ENCODE peak calls at places on chromosomes 2 and 18, in eight cellular contexts. H, V, P, I, Y, F, L and W are unnamed samples.

GRCh38 chr2:30147715-30148611 is 1.2 kb downstream of the YPEL5 start:
- DNase-seq in H (no peak), V (no peak), P (peak; percentile 83), I (peak; percentile 88), Y (peak; percentile 85), F (no peak), L (peak; percentile 61), W (peak; percentile 84)

GRCh38 chr18:45993441-45993840 is 26.3 kb upstream of the EPG5 start:
- DNase-seq in H (peak; percentile 86), V (no peak), P (no peak), I (peak; percentile 85), Y (no peak), F (no peak), L (no peak), W (no peak)

GRCh38 chr2:55408098-55408882 is 11.4 kb downstream of the CCDC88A start:
- DNase-seq in H (peak; percentile 63), V (no peak), P (no peak), I (peak; percentile 68), Y (no peak), F (no peak), L (no peak), W (no peak)

GRCh38 chr18:58205087-58205779 is 161.2 kb downstream of the NEDD4L start:
- DNase-seq in H (peak; percentile 87), V (no peak), P (peak; percentile 35), I (peak; percentile 87), Y (peak; percentile 63), F (no peak), L (no peak), W (no peak)

GRCh38 chr2:237669628-237670351 is 42.4 kb downstream of the LRRFIP1 start:
- DNase-seq in H (peak; percentile 97), V (no peak), P (peak; percentile 50), I (peak; percentile 99), Y (peak; percentile 69), F (peak; percentile 68), L (no peak), W (no peak)

GRCh38 chr2:123971564-123972318 is 53.3 kb upstream of the CNTNAP5 start:
- DNase-seq in H (no peak), V (no peak), P (no peak), I (no peak), Y (no peak), F (no peak), L (no peak), W (no peak)

GRCh38 chr2:15840969-15841368 is 99.4 kb upstream of the MYCN start:
- DNase-seq in H (no peak), V (no peak), P (no peak), I (no peak), Y (no peak), F (no peak), L (no peak), W (no peak)

GRCh38 chr2:1486670-1487069 is 73.4 kb downstream of the TPO start:
- DNase-seq in H (no peak), V (no peak), P (no peak), I (no peak), Y (no peak), F (no peak), L (no peak), W (no peak)

GRCh38 chr2:37231251-37232130 is at the start of the genes CEBPZ and NDUFAF7:
- DNase-seq in H (peak; percentile 92), V (peak; percentile 80), P (peak; percentile 95), I (peak; percentile 98), Y (peak; percentile 90), F (peak; percentile 59), L (peak; percentile 73), W (peak; percentile 86)

GRCh38 chr2:132589060-132589765 is 80.8 kb downstream of the LYPD1 start:
- DNase-seq in H (no peak), V (no peak), P (no peak), I (no peak), Y (no peak), F (no peak), L (no peak), W (no peak)

GRCh38 chr2:158893057-158893456 is 75.4 kb upstream of the TANC1 start:
- DNase-seq in H (peak; percentile 65), V (no peak), P (no peak), I (peak; percentile 76), Y (peak; percentile 44), F (no peak), L (no peak), W (no peak)

GRCh38 chr2:203404996-203405395 is 76.8 kb downstream of the ABI2 start:
- DNase-seq in H (peak; percentile 74), V (peak; percentile 53), P (no peak), I (peak; percentile 75), Y (no peak), F (no peak), L (no peak), W (no peak)

GRCh38 chr18:52277785-52278184 is 62.2 kb upstream of the DCC start:
- DNase-seq in H (no peak), V (no peak), P (no peak), I (no peak), Y (no peak), F (no peak), L (no peak), W (no peak)

GRCh38 chr2:30301551-30301950 is 70.2 kb downstream of the LBH start:
- DNase-seq in H (no peak), V (no peak), P (no peak), I (peak; percentile 51), Y (no peak), F (no peak), L (no peak), W (no peak)

DNA sequence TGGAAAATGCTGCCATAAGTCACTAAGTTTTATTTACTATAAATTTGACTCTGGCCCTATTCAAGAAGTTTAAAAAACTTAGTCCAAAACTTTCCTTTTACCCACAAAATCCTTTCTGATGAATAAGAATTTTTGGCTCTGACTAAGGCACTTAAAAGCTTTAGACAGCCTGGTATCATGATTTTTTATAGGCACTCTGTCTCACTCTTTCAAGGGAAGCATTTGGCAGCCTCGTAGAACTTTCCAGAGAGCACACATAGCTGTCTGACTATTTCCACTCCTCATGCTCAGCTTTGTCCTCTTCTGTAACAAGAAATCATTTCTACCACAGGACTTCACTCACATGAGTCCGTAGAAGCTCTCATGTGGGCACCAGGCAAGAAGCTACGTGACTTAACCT is 32.3 kb upstream of the XDH start:
- DNase-seq in H (peak; percentile 75), V (no peak), P (no peak), I (peak; percentile 94), Y (no peak), F (no peak), L (no peak), W (no peak)
- H3K4me1 ChIP-seq in H (no peaks in the 10 kb centered on the region), V (no peaks in the 10 kb centered on the region), P (no peaks in the 10 kb centered on the region), I (peaks cover 27% of the 10 kb centered on the region), Y (no peaks in the 10 kb centered on the region), F (no peaks in the 10 kb centered on the region), L (no peaks in the 10 kb centered on the region), W (no peaks in the 10 kb centered on the region)

GRCh38 chr2:118251427-118251826 is 163.2 kb downstream of the INSIG2 start:
- DNase-seq in H (peak; percentile 14), V (no peak), P (no peak), I (peak; percentile 79), Y (no peak), F (no peak), L (no peak), W (no peak)
- H3K27ac ChIP-seq in H (no peak overlapping the region), V (no peak overlapping the region), P (no peak overlapping the region), I (peak overlapping the region; percentile 92), Y (no peak overlapping the region), F (no peak overlapping the region), L (no peak overlapping the region), W (no peak overlapping the region)

GRCh38 chr18:13435596-13436333 is 217.2 kb downstream of the LDLRAD4 start:
- DNase-seq in H (peak; percentile 87), V (no peak), P (peak; percentile 85), I (peak; percentile 87), Y (no peak), F (no peak), L (no peak), W (peak; percentile 15)
- H3K4me1 ChIP-seq in H (peaks cover 26% of the 10 kb centered on the region), V (no peaks in the 10 kb centered on the region), P (peaks cover 45% of the 10 kb centered on the region), I (peaks cover 15% of the 10 kb centered on the region), Y (no peaks in the 10 kb centered on the region), F (no peaks in the 10 kb centered on the region), L (peaks cover 39% of the 10 kb centered on the region), W (peaks cover 50% of the 10 kb centered on the region)

DNA sequence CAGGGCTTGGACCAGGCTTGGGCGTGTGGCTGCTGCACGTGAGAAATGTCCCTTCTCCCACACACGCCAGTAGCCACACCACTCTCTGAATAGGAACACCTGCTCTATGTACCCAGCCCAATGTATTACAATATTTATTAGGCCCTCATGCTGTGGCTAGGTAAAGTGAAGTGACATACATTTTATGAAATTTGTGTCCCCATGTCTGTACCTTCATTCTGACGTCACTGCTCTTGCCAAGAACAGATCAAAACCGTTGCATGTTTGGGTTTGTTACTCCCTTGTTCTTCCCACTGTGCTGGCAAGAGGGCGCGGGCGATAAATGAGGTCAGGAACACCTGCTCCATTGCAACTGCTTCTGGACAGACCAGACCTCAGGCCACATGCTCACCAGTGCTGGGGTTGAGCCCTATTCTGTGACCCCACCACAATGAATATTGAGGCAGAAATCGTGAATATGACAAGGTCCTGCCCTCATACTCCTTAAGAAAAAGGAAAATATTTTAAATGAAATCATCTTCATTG is 436.4 kb upstream of the SALL3 start:
- DNase-seq in H (no peak), V (no peak), P (no peak), I (no peak), Y (no peak), F (no peak), L (no peak), W (no peak)
- H3K27ac ChIP-seq in H (no peak overlapping the region), V (no peak overlapping the region), P (no peak overlapping the region), I (no peak overlapping the region), Y (no peak overlapping the region), F (no peak overlapping the region), L (no peak overlapping the region), W (no peak overlapping the region)

GRCh38 chr18:12599543-12599942 is 58.4 kb downstream of the SPIRE1 start:
- DNase-seq in H (no peak), V (peak; percentile 48), P (no peak), I (peak; percentile 13), Y (no peak), F (no peak), L (no peak), W (no peak)

GRCh38 chr18:12598181-12598921 is 59.6 kb downstream of the SPIRE1 start:
- DNase-seq in H (peak; percentile 43), V (no peak), P (no peak), I (peak; percentile 76), Y (no peak), F (no peak), L (no peak), W (no peak)

GRCh38 chr18:12597775-12598174 is 60.1 kb downstream of the SPIRE1 start:
- DNase-seq in H (peak; percentile 89), V (peak; percentile 47), P (peak; percentile 30), I (peak; percentile 95), Y (no peak), F (no peak), L (no peak), W (no peak)

GRCh38 chr18:12595571-12596255 is 62.2 kb downstream of the SPIRE1 start:
- DNase-seq in H (no peak), V (no peak), P (no peak), I (no peak), Y (no peak), F (no peak), L (no peak), W (no peak)

DNA sequence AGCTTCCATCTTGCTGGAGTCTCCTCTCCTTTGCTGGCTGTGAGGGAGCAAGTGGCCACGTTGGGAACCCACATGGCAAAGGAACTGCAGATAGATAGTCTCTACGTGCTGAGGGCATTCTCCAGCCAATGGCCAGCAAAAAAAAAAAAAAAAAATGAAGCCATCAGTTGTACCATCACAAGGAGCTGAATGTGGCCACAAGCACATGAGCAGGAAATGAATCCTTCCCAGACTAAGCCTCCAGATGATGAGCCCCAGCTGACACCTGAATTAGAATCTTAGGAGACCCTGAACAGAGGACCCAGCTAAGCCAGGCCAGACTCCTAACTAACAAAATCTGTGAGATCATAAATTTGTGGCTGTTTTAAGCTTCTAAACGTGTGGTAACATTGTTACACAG is 57.9 kb downstream of the SPIRE1 start:
- DNase-seq in H (no peak), V (no peak), P (no peak), I (no peak), Y (no peak), F (no peak), L (no peak), W (no peak)
- H3K4me1 ChIP-seq in H (peaks cover 35% of the 10 kb centered on the region), V (peaks cover 39% of the 10 kb centered on the region), P (peaks cover 35% of the 10 kb centered on the region), I (peaks cover 47% of the 10 kb centered on the region), Y (peaks cover 6% of the 10 kb centered on the region), F (no peaks in the 10 kb centered on the region), L (peaks cover 14% of the 10 kb centered on the region), W (peaks cover 6% of the 10 kb centered on the region)